ENCODE peak calls at places on chromosome 10, in nine cellular contexts. W, N, O, E, D, Y, A, P and J are unnamed samples.

GRCh38 chr10:108783897-108784296 is 1139.4 kb downstream of the XPNPEP1 start:
- DNase-seq in W (no peak), N (peak), O (peak), E (no peak), D (no peak), Y (no peak), A (no peak), P (no peak), J (peak)

GRCh38 chr10:14603539-14604102 is 171.1 kb downstream of the FAM107B start:
- DNase-seq in W (peak), N (no peak), O (no peak), E (no peak), D (no peak), Y (peak), A (no peak), P (no peak), J (no peak)

GRCh38 chr10:120396228-120396627 is 60.8 kb upstream of the PLPP4 start:
- DNase-seq in W (no peak), N (no peak), O (no peak), E (no peak), D (no peak), Y (no peak), A (no peak), P (no peak), J (no peak)

GRCh38 chr10:13072339-13072738 is 27.6 kb upstream of the OPTN start:
- DNase-seq in W (no peak), N (no peak), O (no peak), E (no peak), D (no peak), Y (no peak), A (no peak), P (no peak), J (no peak)

GRCh38 chr10:15262036-15262713 is 93.7 kb upstream of the NMT2 start:
- DNase-seq in W (no peak), N (no peak), O (peak), E (no peak), D (no peak), Y (peak), A (no peak), P (no peak), J (no peak)

GRCh38 chr10:110404374-110404773 is 93.3 kb upstream of the DUSP5 start:
- DNase-seq in W (no peak), N (no peak), O (no peak), E (no peak), D (no peak), Y (no peak), A (no peak), P (no peak), J (no peak)

GRCh38 chr10:126628746-126629145 is 41.7 kb downstream of the C10orf90 start:
- DNase-seq in W (no peak), N (no peak), O (no peak), E (no peak), D (no peak), Y (no peak), A (no peak), P (no peak), J (no peak)

GRCh38 chr10:14658331-14659122 is 116.2 kb downstream of the FAM107B start:
- DNase-seq in W (no peak), N (no peak), O (peak), E (peak), D (no peak), Y (no peak), A (peak), P (no peak), J (no peak)

GRCh38 chr10:45418417-45418858 is 44.4 kb downstream of the ALOX5 start:
- DNase-seq in W (no peak), N (no peak), O (no peak), E (peak), D (no peak), Y (no peak), A (no peak), P (no peak), J (no peak)
- H3K27ac ChIP-seq in W (peak), N (no peak), O (no peak), E (no peak), D (peak), Y (peak), A (no peak), P (peak), J (no peak)

GRCh38 chr10:104323721-104324686 is 14.3 kb downstream of the ITPRIP start:
- DNase-seq in W (peak), N (no peak), O (no peak), E (no peak), D (no peak), Y (no peak), A (no peak), P (no peak), J (no peak)

GRCh38 chr10:104327745-104328635 is 10.3 kb downstream of the ITPRIP start:
- DNase-seq in W (peak), N (peak), O (peak), E (peak), D (no peak), Y (no peak), A (no peak), P (no peak), J (no peak)

GRCh38 chr10:104324931-104325330 is 13.3 kb downstream of the ITPRIP start:
- DNase-seq in W (no peak), N (no peak), O (no peak), E (no peak), D (no peak), Y (no peak), A (no peak), P (no peak), J (no peak)

GRCh38 chr10:104326991-104327610 is 11.2 kb downstream of the ITPRIP start:
- DNase-seq in W (peak), N (no peak), O (no peak), E (no peak), D (no peak), Y (no peak), A (no peak), P (no peak), J (no peak)

DNA sequence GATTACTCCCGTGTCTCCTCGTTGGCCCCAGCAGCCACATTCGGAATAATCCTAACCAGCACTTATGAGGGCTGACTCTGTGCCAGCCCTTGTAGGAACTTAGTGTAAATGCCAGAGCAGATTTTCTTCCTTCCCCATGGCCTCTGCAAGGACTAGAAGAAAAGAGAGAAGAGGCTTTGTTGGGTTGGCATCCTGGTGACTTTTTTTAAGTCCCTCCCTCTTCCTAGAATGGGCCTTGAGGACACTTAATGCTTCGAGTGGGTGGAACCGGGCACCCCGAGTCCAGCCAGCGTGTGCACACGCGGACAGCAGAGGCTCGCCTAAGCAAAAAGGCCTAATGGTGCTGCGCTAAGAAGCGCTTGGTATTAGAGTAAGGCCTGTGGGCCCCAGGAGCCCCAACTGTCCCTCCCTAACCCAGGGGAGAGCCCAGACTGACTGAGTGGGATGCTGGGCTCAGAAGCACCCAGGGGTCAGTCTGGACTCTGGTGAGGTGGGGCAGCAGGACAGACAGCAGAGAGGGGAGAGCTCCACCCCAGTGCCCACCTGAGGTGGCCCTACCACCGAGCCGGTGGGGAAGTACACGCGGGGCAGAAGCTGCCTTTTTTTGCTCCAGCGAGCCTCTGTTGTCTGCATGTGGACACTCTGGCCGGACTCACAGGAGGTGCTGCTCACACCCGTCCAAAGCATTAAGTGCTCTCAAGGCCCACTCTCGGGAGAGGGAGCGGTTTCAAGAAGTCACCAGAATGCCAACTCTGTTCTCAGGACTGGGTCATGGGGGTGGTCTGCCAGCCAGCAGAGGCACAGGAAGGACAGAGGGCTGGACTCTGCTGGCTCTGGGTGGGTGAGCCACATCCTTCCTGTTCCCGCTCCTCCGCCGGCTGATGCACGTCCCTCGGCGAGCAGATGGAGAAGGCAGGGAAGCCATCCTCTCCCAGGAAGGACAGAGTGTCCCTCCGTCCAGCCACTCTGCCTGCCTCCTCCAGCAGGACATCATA is 12.5 kb downstream of the ITPRIP start:
- DNase-seq in W (no peak), N (no peak), O (no peak), E (no peak), D (no peak), Y (no peak), A (no peak), P (no peak), J (peak)
- H3K27ac ChIP-seq in W (peak), N (no peak), O (no peak), E (no peak), D (peak), Y (no peak), A (no peak), P (no peak), J (peak)

DNA sequence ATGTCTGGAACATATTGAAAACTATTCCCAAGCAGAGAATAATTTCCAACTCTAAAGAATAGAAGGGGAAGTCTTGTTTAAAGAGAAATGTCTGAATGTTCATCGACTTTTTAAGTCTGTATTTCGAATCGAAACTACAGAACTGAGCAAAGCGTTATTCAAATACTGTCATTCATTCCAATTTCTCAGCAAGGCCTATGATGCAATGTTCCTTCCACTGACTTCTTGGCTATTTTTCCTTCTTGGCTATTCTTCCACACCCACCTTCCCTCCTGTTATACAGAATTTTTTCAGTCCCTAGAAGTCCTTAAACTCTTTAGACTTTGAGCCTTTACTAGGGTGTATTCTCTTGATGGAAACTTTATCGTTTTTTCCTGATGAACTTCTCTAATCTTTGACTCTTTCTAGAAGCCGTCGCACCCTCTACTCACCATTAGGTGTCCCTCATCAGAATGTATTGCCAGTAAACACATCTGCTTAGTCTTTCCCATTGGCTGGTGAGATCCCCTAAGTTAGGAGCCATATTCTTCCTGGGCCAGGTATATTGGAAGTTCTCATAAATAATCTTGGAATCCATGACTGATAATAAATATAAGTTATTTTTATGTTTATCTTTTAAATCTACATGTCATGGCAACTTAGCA is 235.7 kb upstream of the CCDC6 start:
- DNase-seq in W (no peak), N (peak), O (no peak), E (no peak), D (no peak), Y (no peak), A (no peak), P (no peak), J (no peak)
- H3K27ac ChIP-seq in W (peak), N (no peak), O (no peak), E (no peak), D (peak), Y (no peak), A (no peak), P (no peak), J (no peak)

GRCh38 chr10:68139451-68140272 is 30.4 kb downstream of the MYPN start:
- DNase-seq in W (no peak), N (no peak), O (peak), E (no peak), D (no peak), Y (no peak), A (no peak), P (no peak), J (no peak)
- H3K27ac ChIP-seq in W (no peak), N (no peak), O (no peak), E (no peak), D (peak), Y (no peak), A (no peak), P (no peak), J (peak)

DNA sequence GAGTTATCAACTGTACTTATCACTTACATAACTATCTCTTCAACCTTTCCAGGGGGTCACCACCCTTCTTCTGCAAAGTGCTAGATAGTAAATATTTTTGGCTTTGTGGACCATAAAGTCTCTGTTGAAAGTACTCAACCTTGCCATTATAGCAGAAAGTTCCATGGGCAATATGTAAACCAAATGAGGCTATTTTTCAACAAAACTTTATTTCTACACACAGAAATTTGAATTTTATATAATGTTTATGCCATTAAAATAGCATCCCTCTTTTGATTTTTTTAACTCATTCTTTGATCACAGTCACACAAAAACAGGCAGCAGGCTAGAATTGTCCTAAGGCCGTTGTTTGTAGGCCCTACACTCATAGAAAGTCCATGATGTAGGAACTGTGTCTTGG is 59.6 kb upstream of the KLF6 start:
- DNase-seq in W (no peak), N (no peak), O (no peak), E (no peak), D (no peak), Y (no peak), A (no peak), P (no peak), J (no peak)
- H3K27ac ChIP-seq in W (no peak), N (no peak), O (no peak), E (no peak), D (no peak), Y (no peak), A (no peak), P (no peak), J (no peak)

GRCh38 chr10:114305521-114305925 is 66.5 kb downstream of the VWA2 start:
- DNase-seq in W (peak), N (no peak), O (no peak), E (no peak), D (no peak), Y (no peak), A (no peak), P (no peak), J (no peak)

GRCh38 chr10:114303556-114303955 is 64.5 kb downstream of the VWA2 start:
- DNase-seq in W (peak), N (no peak), O (no peak), E (no peak), D (no peak), Y (no peak), A (no peak), P (no peak), J (no peak)

GRCh38 chr10:114304017-114304565 is 65.0 kb downstream of the VWA2 start:
- DNase-seq in W (peak), N (peak), O (peak), E (peak), D (peak), Y (peak), A (peak), P (peak), J (peak)

GRCh38 chr10:114306116-114306973 is 67.3 kb downstream of the VWA2 start:
- DNase-seq in W (peak), N (peak), O (peak), E (peak), D (no peak), Y (no peak), A (peak), P (no peak), J (no peak)

GRCh38 chr10:114304566-114305421 is 65.7 kb downstream of the VWA2 start:
- DNase-seq in W (peak), N (peak), O (no peak), E (peak), D (peak), Y (peak), A (no peak), P (peak), J (no peak)
- H3K27ac ChIP-seq in W (no peak), N (no peak), O (peak), E (peak), D (peak), Y (peak), A (peak), P (no peak), J (no peak)

GRCh38 chr10:11035318-11035920 is 17.7 kb downstream of the CELF2 start:
- DNase-seq in W (peak), N (peak), O (peak), E (no peak), D (peak), Y (no peak), A (peak), P (no peak), J (no peak)
- H3K27ac ChIP-seq in W (peak), N (peak), O (no peak), E (no peak), D (peak), Y (no peak), A (no peak), P (no peak), J (peak)